ENCODE peak calls at places on chromosomes 5 and 9, in six cellular contexts. One of them, this sample, is unnamed.

GRCh38 chr9:6512085-6512657 is 99.2 kb downstream of the UHRF2 start:
- DNase-seq in LoVo: no peak
- DNase-seq in HS-5: no peak
- DNase-seq in RWPE1: no peak
- DNase-seq in tibial artery: no peak
- DNase-seq in stimulated activated naive CD8-positive, alpha-beta T cell treated with anti-CD3 and anti-CD28 coated beads, Interleukin-15, amount 100 ng/mL, for 72 hours: no peak
- DNase-seq in this sample: no peak

GRCh38 chr5:54558362-54558761 is 40.8 kb downstream of the SNX18 start:
- DNase-seq in LoVo: no peak
- DNase-seq in HS-5: no peak
- DNase-seq in RWPE1: no peak
- DNase-seq in tibial artery: no peak
- DNase-seq in stimulated activated naive CD8-positive, alpha-beta T cell treated with anti-CD3 and anti-CD28 coated beads, Interleukin-15, amount 100 ng/mL, for 72 hours: no peak
- DNase-seq in this sample: no peak

GRCh38 chr5:56052735-56053134 is 58.0 kb upstream of the IL6ST start:
- DNase-seq in LoVo: no peak
- DNase-seq in HS-5: no peak
- DNase-seq in RWPE1: no peak
- DNase-seq in tibial artery: no peak
- DNase-seq in stimulated activated naive CD8-positive, alpha-beta T cell treated with anti-CD3 and anti-CD28 coated beads, Interleukin-15, amount 100 ng/mL, for 72 hours: no peak
- DNase-seq in this sample: no peak

GRCh38 chr9:16526380-16526779 is 344.1 kb downstream of the BNC2 start:
- DNase-seq in LoVo: no peak
- DNase-seq in HS-5: peak
- DNase-seq in RWPE1: peak
- DNase-seq in tibial artery: no peak
- DNase-seq in stimulated activated naive CD8-positive, alpha-beta T cell treated with anti-CD3 and anti-CD28 coated beads, Interleukin-15, amount 100 ng/mL, for 72 hours: no peak
- DNase-seq in this sample: peak

GRCh38 chr5:124060413-124061095 is 548.6 kb downstream of the CSNK1G3 start:
- DNase-seq in LoVo: no peak
- DNase-seq in HS-5: no peak
- DNase-seq in RWPE1: no peak
- DNase-seq in tibial artery: no peak
- DNase-seq in stimulated activated naive CD8-positive, alpha-beta T cell treated with anti-CD3 and anti-CD28 coated beads, Interleukin-15, amount 100 ng/mL, for 72 hours: no peak
- DNase-seq in this sample: no peak

GRCh38 chr5:177576169-177576568 is 15.8 kb upstream of the TMED9 start:
- DNase-seq in LoVo: no peak
- DNase-seq in HS-5: no peak
- DNase-seq in RWPE1: no peak
- DNase-seq in tibial artery: no peak
- DNase-seq in stimulated activated naive CD8-positive, alpha-beta T cell treated with anti-CD3 and anti-CD28 coated beads, Interleukin-15, amount 100 ng/mL, for 72 hours: no peak
- DNase-seq in this sample: peak

GRCh38 chr9:96599298-96599697 is 20.3 kb downstream of the CDC14B start:
- DNase-seq in LoVo: no peak
- DNase-seq in HS-5: no peak
- DNase-seq in RWPE1: no peak
- DNase-seq in tibial artery: no peak
- DNase-seq in stimulated activated naive CD8-positive, alpha-beta T cell treated with anti-CD3 and anti-CD28 coated beads, Interleukin-15, amount 100 ng/mL, for 72 hours: no peak
- DNase-seq in this sample: no peak

GRCh38 chr5:56950626-56951130 is 1.2 kb downstream of the MIER3 start:
- DNase-seq in LoVo: peak
- DNase-seq in HS-5: peak
- DNase-seq in RWPE1: peak
- DNase-seq in tibial artery: peak
- DNase-seq in stimulated activated naive CD8-positive, alpha-beta T cell treated with anti-CD3 and anti-CD28 coated beads, Interleukin-15, amount 100 ng/mL, for 72 hours: peak
- DNase-seq in this sample: peak

GRCh38 chr9:89482950-89483349 is 15.0 kb downstream of the SEMA4D start:
- DNase-seq in LoVo: no peak
- DNase-seq in HS-5: no peak
- DNase-seq in RWPE1: no peak
- DNase-seq in tibial artery: no peak
- DNase-seq in stimulated activated naive CD8-positive, alpha-beta T cell treated with anti-CD3 and anti-CD28 coated beads, Interleukin-15, amount 100 ng/mL, for 72 hours: no peak
- DNase-seq in this sample: no peak

GRCh38 chr9:121328476-121328875 is 41.6 kb downstream of the STOM start:
- DNase-seq in LoVo: no peak
- DNase-seq in HS-5: no peak
- DNase-seq in RWPE1: no peak
- DNase-seq in tibial artery: no peak
- DNase-seq in stimulated activated naive CD8-positive, alpha-beta T cell treated with anti-CD3 and anti-CD28 coated beads, Interleukin-15, amount 100 ng/mL, for 72 hours: no peak
- DNase-seq in this sample: no peak

GRCh38 chr5:151196556-151197290 is 27.2 kb downstream of the CCDC69 start:
- DNase-seq in LoVo: no peak
- DNase-seq in HS-5: no peak
- DNase-seq in RWPE1: no peak
- DNase-seq in tibial artery: no peak
- DNase-seq in stimulated activated naive CD8-positive, alpha-beta T cell treated with anti-CD3 and anti-CD28 coated beads, Interleukin-15, amount 100 ng/mL, for 72 hours: no peak
- DNase-seq in this sample: no peak

GRCh38 chr5:33310471-33310870 is 130.3 kb upstream of the TARS1 start:
- DNase-seq in LoVo: no peak
- DNase-seq in HS-5: peak
- DNase-seq in RWPE1: peak
- DNase-seq in tibial artery: no peak
- DNase-seq in stimulated activated naive CD8-positive, alpha-beta T cell treated with anti-CD3 and anti-CD28 coated beads, Interleukin-15, amount 100 ng/mL, for 72 hours: no peak
- DNase-seq in this sample: peak

GRCh38 chr5:83927140-83927733 is 206.6 kb upstream of the HAPLN1 start:
- DNase-seq in LoVo: peak
- DNase-seq in HS-5: no peak
- DNase-seq in RWPE1: peak
- DNase-seq in tibial artery: peak
- DNase-seq in stimulated activated naive CD8-positive, alpha-beta T cell treated with anti-CD3 and anti-CD28 coated beads, Interleukin-15, amount 100 ng/mL, for 72 hours: peak
- DNase-seq in this sample: peak

GRCh38 chr5:119439140-119439625 is 13.1 kb upstream of the HSD17B4 start:
- DNase-seq in LoVo: peak
- DNase-seq in HS-5: no peak
- DNase-seq in RWPE1: no peak
- DNase-seq in tibial artery: no peak
- DNase-seq in stimulated activated naive CD8-positive, alpha-beta T cell treated with anti-CD3 and anti-CD28 coated beads, Interleukin-15, amount 100 ng/mL, for 72 hours: no peak
- DNase-seq in this sample: peak

GRCh38 chr5:73902327-73903051 is 276.5 kb downstream of the ARHGEF28 start:
- DNase-seq in LoVo: peak
- DNase-seq in HS-5: peak
- DNase-seq in RWPE1: peak
- DNase-seq in tibial artery: no peak
- DNase-seq in stimulated activated naive CD8-positive, alpha-beta T cell treated with anti-CD3 and anti-CD28 coated beads, Interleukin-15, amount 100 ng/mL, for 72 hours: peak
- DNase-seq in this sample: peak

GRCh38 chr5:93674138-93674537 is 67.3 kb downstream of the POU5F2 start:
- DNase-seq in LoVo: no peak
- DNase-seq in HS-5: no peak
- DNase-seq in RWPE1: no peak
- DNase-seq in tibial artery: no peak
- DNase-seq in stimulated activated naive CD8-positive, alpha-beta T cell treated with anti-CD3 and anti-CD28 coated beads, Interleukin-15, amount 100 ng/mL, for 72 hours: no peak
- DNase-seq in this sample: no peak